ENCODE peak calls at places on chromosome 11, in ten cellular contexts. L is NCI-H1930; R is psoas muscle; G is effector CD4-positive, alpha-beta T cell; W is midbrain; O is H7; D is activated T-cell treated with anti-CD3 and anti-CD28 coated beads, Interleukin-2, amount 50 U/mL, for 72 hours; K is D341Med; Q is activated naive CD4-positive, alpha-beta T cell; F is mammary epithelial cell. P is an unnamed sample.

GRCh38 chr11:11963842-11964773 is 44.3 kb downstream of the DKK3 start:
- DNase-seq in O (peak), G (no peak), R (no peak), F (no peak), K (no peak), D (no peak), L (no peak), Q (no peak), W (peak), P (no peak)

GRCh38 chr11:68033708-68034045 is 3.2 kb downstream of the NDUFS8 start:
- DNase-seq in D (no peak), W (no peak), L (no peak), K (no peak), R (peak), Q (no peak), F (no peak), O (no peak), G (no peak), P (no peak)

GRCh38 chr11:61912991-61913698 is 4.2 kb downstream of the RAB3IL1 start:
- DNase-seq in K (peak), F (no peak), D (no peak), G (no peak), O (peak), W (no peak), Q (no peak), R (no peak), L (no peak), P (no peak)

GRCh38 chr11:44658451-44658850 is 68.3 kb upstream of the TSPAN18 start:
- DNase-seq in L (no peak), W (no peak), Q (no peak), D (no peak), K (peak), R (no peak), G (peak), O (peak), F (no peak), P (no peak)

GRCh38 chr11:122248130-122248529 is 132.1 kb upstream of the BLID start:
- DNase-seq in R (peak), L (no peak), D (no peak), F (no peak), Q (no peak), O (no peak), W (no peak), K (no peak), G (no peak), P (no peak)

GRCh38 chr11:11179239-11179638 is 173.8 kb downstream of the CSNK2A3 start:
- DNase-seq in G (no peak), K (no peak), O (no peak), D (no peak), R (no peak), L (no peak), Q (no peak), F (peak), W (peak), P (no peak)

GRCh38 chr11:10456519-10456918 is 1.5 kb downstream of the AMPD3 start:
- DNase-seq in K (no peak), F (no peak), D (no peak), Q (no peak), W (no peak), G (no peak), R (no peak), L (no peak), O (peak), P (no peak)

GRCh38 chr11:104159356-104159755 is 4.6 kb downstream of the PDGFD start:
- DNase-seq in O (no peak), F (no peak), R (no peak), Q (no peak), G (no peak), W (no peak), D (no peak), K (no peak), L (peak), P (no peak)